ENCODE peak calls at places on chromosomes 7 and 10, in six cellular contexts. I is Kasumi-1; D is mammary epithelial cell; A is T-helper 1 cell; H is activated CD4-positive, CD25-positive, alpha-beta regulatory T cell treated with anti-CD3 and anti-CD28 coated beads, Interleukin-2, amount 50 U/mL, for 72 hours; Q is HT1080. O is an unnamed sample.

GRCh38 chr10:228366-228765 is 93.1 kb downstream of the ZMYND11 start:
- DNase-seq in I (no peak), D (peak; percentile 45), A (no peak), Q (no peak), H (no peak), O (no peak)

GRCh38 chr7:142703655-142704310 is 45.5 kb upstream of the PRSS1 start:
- DNase-seq in D (no peak), A (no peak), Q (no peak), I (peak; percentile 64), H (no peak), O (no peak)

GRCh38 chr10:63375859-63376258 is 89.9 kb downstream of the JMJD1C start:
- DNase-seq in I (no peak), D (no peak), Q (no peak), A (no peak), H (no peak), O (no peak)

GRCh38 chr10:78211476-78212110 is 177.9 kb downstream of the RPS24 start:
- DNase-seq in I (peak; percentile 75), H (no peak), Q (peak; percentile 43), D (peak; percentile 11), A (no peak), O (peak; percentile 24)

GRCh38 chr7:144818516-144818915 is 17.3 kb downstream of the TPK1 start:
- DNase-seq in H (no peak), A (peak; percentile 54), D (no peak), Q (no peak), I (peak; percentile 71), O (no peak)

GRCh38 chr10:78357027-78357672 is 323.5 kb downstream of the RPS24 start:
- DNase-seq in A (no peak), Q (no peak), D (no peak), I (no peak), H (no peak), O (no peak)

GRCh38 chr7:50826371-50827172 is 43.9 kb upstream of the GRB10 start:
- DNase-seq in I (no peak), A (no peak), D (peak; percentile 95), H (no peak), Q (peak; percentile 98), O (peak; percentile 53)

GRCh38 chr10:102596506-102596971 is 47.7 kb upstream of the TRIM8 start:
- DNase-seq in A (no peak), I (peak; percentile 91), Q (peak; percentile 70), H (no peak), D (peak; percentile 57), O (peak; percentile 10)

GRCh38 chr7:41189866-41190265 is 513.0 kb downstream of the INHBA start:
- DNase-seq in A (no peak), I (peak; percentile 43), H (no peak), D (peak; percentile 97), Q (peak; percentile 96), O (peak; percentile 95)

GRCh38 chr7:73397521-73397934 is 36.0 kb upstream of the FZD9 start:
- DNase-seq in A (no peak), D (no peak), H (no peak), I (no peak), Q (no peak), O (no peak)

GRCh38 chr10:97731346-97732051 is 5.4 kb upstream of the ZFYVE27 start:
- DNase-seq in Q (peak; percentile 76), D (peak; percentile 64), A (peak; percentile 43), H (peak; percentile 41), I (peak; percentile 94), O (no peak)

GRCh38 chr7:52447781-52448180 is 587.7 kb upstream of the POM121L12 start:
- DNase-seq in I (no peak), D (no peak), A (no peak), H (no peak), Q (peak; percentile 15), O (peak; percentile 40)

GRCh38 chr7:93558705-93559614 is 15.6 kb downstream of the CALCR start:
- DNase-seq in I (no peak), Q (no peak), H (no peak), D (peak; percentile 80), A (no peak), O (peak; percentile 36)

GRCh38 chr10:71638577-71639411 is 80.8 kb downstream of the C10orf105 start:
- DNase-seq in Q (no peak), I (no peak), H (no peak), A (no peak), D (no peak), O (no peak)

GRCh38 chr7:139452948-139453672 is 30.4 kb downstream of the KLRG2 start:
- DNase-seq in I (no peak), Q (peak; percentile 23), A (no peak), H (no peak), D (no peak), O (no peak)

GRCh38 chr7:1670894-1671875 is 1.1 kb downstream of the ELFN1 start:
- DNase-seq in D (no peak), Q (no peak), I (no peak), H (peak; percentile 29), A (no peak), O (no peak)

GRCh38 chr10:124030061-124030460 is 63.3 kb downstream of the CHST15 start:
- DNase-seq in I (no peak), D (no peak), H (no peak), Q (no peak), A (no peak), O (no peak)

GRCh38 chr10:17214486-17214885 is 13.0 kb upstream of the TRDMT1 start:
- DNase-seq in A (no peak), D (no peak), Q (no peak), H (no peak), I (no peak), O (no peak)

GRCh38 chr7:99694201-99694911 is 14.6 kb upstream of the CYP3A5 start:
- DNase-seq in A (no peak), D (no peak), I (no peak), H (no peak), Q (no peak), O (no peak)

GRCh38 chr10:58414270-58415041 is 29.2 kb downstream of the TFAM start:
- DNase-seq in Q (peak; percentile 70), D (peak; percentile 64), A (no peak), H (no peak), I (peak; percentile 57), O (no peak)

GRCh38 chr10:61961278-61961677 is 59.8 kb downstream of the ARID5B start:
- DNase-seq in Q (no peak), A (no peak), H (no peak), I (no peak), D (no peak), O (no peak)

GRCh38 chr7:136530831-136531230 is 337.6 kb upstream of the CHRM2 start:
- DNase-seq in Q (no peak), D (no peak), I (no peak), A (no peak), H (no peak), O (no peak)